ENCODE peak calls at places on chromosome 14, in five cellular contexts. Y, J, G, B and T are unnamed samples.

GRCh38 chr14:29898470-29898869 is 29.2 kb downstream of the PRKD1 start:
- DNase-seq in J (no peak), Y (no peak), B (no peak), G (no peak), T (no peak)

GRCh38 chr14:56996721-56997399 is 186.6 kb upstream of the OTX2 start:
- DNase-seq in B (no peak), J (no peak), G (no peak), Y (peak; percentile 23), T (no peak)

GRCh38 chr14:20632448-20632830 is 9.1 kb downstream of the OR6S1 start:
- DNase-seq in B (no peak), G (no peak), J (no peak), Y (no peak), T (no peak)

GRCh38 chr14:104108570-104109060 is 23.1 kb downstream of the ASPG start:
- DNase-seq in Y (no peak), G (no peak), B (no peak), J (peak; percentile 54), T (no peak)

GRCh38 chr14:105086833-105087307 is 21.6 kb upstream of the GPR132 start:
- DNase-seq in G (peak; percentile 75), J (peak; percentile 89), Y (peak; percentile 24), B (peak; percentile 56), T (peak; percentile 80)

GRCh38 chr14:103384450-103385152 is 614 bp upstream of the MARK3 start:
- DNase-seq in J (no peak), G (no peak), B (no peak), Y (no peak), T (no peak)

GRCh38 chr14:52873694-52874093 is 77.2 kb downstream of the FERMT2 start:
- DNase-seq in J (no peak), Y (no peak), B (peak; percentile 26), G (no peak), T (peak; percentile 66)

GRCh38 chr14:44712095-44712822 is 205.2 kb upstream of the FSCB start:
- DNase-seq in B (no peak), J (no peak), Y (no peak), G (no peak), T (no peak)

GRCh38 chr14:24849471-24849870 is 200.5 kb downstream of the STXBP6 start:
- DNase-seq in Y (no peak), G (no peak), B (no peak), J (no peak), T (no peak)

GRCh38 chr14:72024043-72024407 is 91.8 kb downstream of the RGS6 start:
- DNase-seq in G (peak; percentile 8), Y (peak; percentile 65), J (no peak), B (no peak), T (peak; percentile 35)

GRCh38 chr14:58298477-58298879 is at the start of gene ARID4A:
- DNase-seq in B (peak; percentile 74), J (no peak), Y (no peak), G (no peak), T (peak; percentile 97)

GRCh38 chr14:63752449-63753169 is 24.7 kb upstream of the SGPP1 start:
- DNase-seq in Y (no peak), B (no peak), G (peak; percentile 82), J (no peak), T (no peak)

GRCh38 chr14:68970736-68971135 is 8.4 kb downstream of the ACTN1 start:
- DNase-seq in Y (no peak), J (no peak), G (no peak), B (no peak), T (no peak)
- H3K27ac ChIP-seq in Y (no peak overlapping the region), J (peak overlapping the region; percentile 80), G (no peak overlapping the region), B (peak overlapping the region; percentile 59), T (peak overlapping the region; percentile 97)

DNA sequence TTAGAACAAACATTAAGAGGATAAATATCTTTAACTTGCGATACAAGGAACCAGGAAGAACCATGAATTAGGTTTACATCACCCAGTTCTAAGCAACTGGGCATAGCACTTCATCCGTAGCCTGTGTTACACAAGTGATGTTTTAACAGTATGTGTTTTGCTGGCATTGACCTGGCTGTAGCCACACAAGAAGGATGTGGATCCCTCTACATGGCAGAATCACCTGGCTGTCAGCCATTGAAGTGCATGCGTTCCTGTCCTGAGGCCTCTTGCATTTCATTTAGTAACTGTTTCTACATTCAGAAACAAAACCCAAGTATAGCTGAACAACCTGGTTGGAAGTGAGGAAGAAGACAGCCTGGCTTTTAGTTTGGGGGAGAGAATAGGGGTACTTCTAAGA is 72.2 kb downstream of the TGFB3 start:
- DNase-seq in B (no peak), Y (no peak), J (no peak), G (no peak), T (no peak)
- TF ChIP-seq CTCF in B (no peak), Y (no peak), J (no peak), G (no peak), T (no peak)

DNA sequence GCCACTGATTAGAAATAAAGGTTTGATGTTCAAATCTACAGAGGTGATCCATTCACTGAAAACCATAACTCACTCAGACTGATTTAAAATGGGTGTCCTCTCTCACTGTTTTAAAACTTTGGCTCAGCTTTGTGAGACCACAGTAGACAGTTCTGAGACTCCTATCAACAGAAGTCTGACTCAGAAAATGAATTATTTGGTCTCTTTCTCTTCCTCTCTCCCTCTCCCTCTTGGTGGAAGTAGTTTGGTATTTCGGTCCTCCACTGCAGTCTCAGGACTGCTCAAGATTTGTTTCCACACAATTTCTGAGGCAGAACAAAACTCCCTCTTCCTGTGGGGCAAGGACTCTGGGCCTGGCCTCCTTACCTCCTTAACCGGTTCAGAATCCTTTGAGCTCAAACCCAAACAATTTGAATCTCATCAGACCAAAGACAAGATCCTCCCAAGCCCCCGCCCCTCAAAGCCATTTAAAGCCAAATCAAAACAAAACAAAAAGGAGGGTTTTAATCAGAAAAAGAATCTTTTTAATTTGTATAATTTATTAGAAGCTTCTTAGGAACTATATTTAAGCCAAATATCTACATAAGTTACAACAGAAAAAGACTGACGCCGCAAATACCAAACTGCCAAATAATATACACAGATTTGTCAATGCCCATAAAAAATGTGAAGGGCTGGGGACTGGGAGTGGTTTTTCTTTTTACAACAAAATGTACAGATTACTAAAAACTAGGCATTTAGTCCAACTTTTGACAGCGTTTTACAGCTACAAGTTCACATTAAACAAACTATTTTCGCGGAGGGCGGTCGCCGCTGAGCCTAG is 3.9 kb downstream of the NKX2-1 start:
- DNase-seq in J (no peak), G (peak; percentile 52), Y (no peak), B (no peak), T (no peak)
- H3K4me3 ChIP-seq in J (no peak overlapping the region), G (no peak overlapping the region), Y (no peak overlapping the region), B (no peak overlapping the region), T (no peak overlapping the region)

DNA sequence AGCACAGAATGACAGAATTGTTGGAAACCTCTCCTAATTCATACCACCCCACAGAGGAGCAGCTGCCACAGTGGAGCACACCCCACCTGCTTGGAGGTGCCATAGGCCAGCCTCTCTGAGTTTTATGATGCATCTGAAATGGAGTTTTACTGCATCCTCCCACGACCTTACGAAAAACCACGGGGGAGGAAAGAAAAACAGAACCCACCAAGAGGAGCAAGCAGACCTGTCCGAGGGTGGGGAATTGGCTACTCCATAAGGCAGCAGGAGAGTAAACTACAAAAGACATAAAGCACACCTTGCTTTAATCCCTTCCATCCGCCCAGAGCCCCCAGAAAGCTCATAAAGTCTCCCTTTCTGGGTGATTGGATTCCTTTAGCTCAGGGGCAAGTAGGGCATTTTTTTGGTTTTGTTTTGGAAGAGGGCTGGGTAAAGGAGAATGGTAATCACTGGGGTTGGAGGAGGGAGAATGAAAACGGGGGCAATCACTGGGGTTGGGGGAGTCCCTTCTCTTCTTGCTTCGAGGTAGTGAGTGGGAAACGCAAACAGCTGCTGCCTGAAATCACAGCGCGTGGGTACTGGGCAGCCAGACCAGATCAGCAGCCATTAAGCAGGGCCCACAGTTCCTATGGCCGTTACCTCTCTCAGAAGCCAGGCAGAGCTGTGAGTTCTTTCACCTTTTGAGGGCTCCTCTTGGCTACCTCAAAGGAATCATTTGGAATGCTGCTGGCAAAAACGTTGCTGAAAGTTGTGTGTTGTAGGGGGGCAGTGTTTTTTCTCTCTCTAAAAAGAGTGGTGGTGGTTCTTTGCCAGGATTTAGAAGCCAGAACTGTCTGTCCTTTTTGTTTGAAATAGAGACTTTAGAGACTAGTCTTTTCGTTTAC is 433.6 kb downstream of the ZFP36L1 start:
- DNase-seq in B (no peak), Y (no peak), G (no peak), J (no peak), T (no peak)
- H3K27ac ChIP-seq in B (peak overlapping the region; percentile 78), Y (peak overlapping the region; percentile 50), G (no peak overlapping the region), J (peak overlapping the region; percentile 63), T (peak overlapping the region; percentile 68)

GRCh38 chr14:94484476-94484875 is 8.5 kb upstream of the SERPINA9 start:
- DNase-seq in J (no peak), Y (no peak), G (no peak), B (no peak), T (no peak)

GRCh38 chr14:94480809-94481208 is 4.8 kb upstream of the SERPINA9 start:
- DNase-seq in J (no peak), G (peak; percentile 24), B (no peak), Y (no peak), T (no peak)

GRCh38 chr14:94483729-94484275 is 7.8 kb upstream of the SERPINA9 start:
- DNase-seq in Y (no peak), B (no peak), G (peak; percentile 64), J (no peak), T (no peak)

GRCh38 chr14:94483071-94483451 is 7.1 kb upstream of the SERPINA9 start:
- DNase-seq in J (no peak), Y (no peak), G (no peak), B (no peak), T (no peak)

DNA sequence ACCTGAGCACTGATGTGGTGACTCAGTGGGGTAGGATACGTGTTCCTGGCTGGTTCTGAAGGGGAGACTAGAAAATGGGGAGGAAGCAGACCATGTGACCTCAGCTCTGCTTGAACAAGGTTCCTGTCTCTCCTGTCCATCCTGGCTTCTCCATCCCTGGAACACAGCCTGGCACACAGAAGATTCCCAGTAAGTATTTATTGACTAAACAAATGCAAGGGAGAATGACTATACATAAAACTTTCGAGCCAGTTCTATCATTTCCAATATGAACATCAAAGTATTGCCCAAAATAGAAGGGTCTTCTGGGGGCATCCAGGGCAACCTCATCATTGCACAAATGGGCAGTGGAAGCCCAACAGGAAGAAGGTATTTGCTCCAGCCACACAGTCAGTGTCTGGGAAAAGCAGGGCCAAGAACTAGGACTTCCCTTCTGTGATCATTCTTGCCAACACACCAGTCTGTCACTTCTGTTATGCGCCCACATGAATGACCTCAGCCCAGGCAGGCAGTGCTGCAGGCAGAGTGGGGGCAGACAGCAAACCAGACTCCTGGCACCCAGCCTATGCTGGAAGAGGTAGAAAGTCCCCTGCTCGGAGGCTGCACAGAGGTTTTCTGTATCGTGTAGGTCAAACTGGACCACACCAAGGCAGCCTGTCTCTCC is 5.6 kb upstream of the SERPINA9 start:
- DNase-seq in B (no peak), J (no peak), Y (no peak), G (peak; percentile 79), T (no peak)
- TF ChIP-seq CTCF in B (no peak), J (no peak), Y (no peak), G (no peak), T (no peak)

DNA sequence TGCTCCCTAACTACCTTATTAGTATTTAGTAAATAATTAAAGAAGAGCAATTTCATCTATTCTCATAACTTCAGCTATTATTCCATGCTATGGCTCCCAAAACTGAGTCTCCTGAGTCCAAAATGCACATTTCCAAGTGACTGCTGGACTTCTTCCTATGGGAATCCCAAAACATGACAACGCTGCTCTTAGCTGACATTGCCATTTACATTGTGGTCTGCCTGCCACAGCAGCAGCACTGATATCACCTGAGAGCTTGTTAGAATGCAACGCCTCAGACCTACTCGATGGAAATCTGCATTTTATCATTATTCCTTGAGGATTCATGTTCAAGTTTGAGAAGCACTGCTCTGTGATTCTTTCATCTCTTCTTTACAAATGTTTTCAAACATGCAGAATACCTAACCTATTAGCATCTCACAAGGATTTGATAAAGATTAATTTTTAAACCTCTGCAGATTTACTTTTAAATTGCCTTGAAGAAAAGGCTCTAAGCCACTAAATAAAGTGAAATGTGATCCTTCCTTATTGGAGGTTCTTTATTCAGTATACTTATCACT is 77.7 kb downstream of the SEC23A start:
- DNase-seq in Y (no peak), G (no peak), J (no peak), B (no peak), T (no peak)
- H3K4me3 ChIP-seq in Y (no peak overlapping the region), G (no peak overlapping the region), J (no peak overlapping the region), B (no peak overlapping the region), T (no peak overlapping the region)